ENCODE peak calls at places on chromosomes 16 and 17, in four cellular contexts. U is A549, K is heart left ventricle, E is body of pancreas. B is an unnamed sample.

GRCh38 chr17:40316571-40317344 is 7.8 kb downstream of the RARA start:
- DNase-seq in U (peak; percentile 87), K (peak; percentile 81), E (peak; percentile 75), B (no peak)

GRCh38 chr17:27218719-27219488 is 75.0 kb upstream of the WSB1 start:
- DNase-seq in U (no peak), K (no peak), E (no peak), B (no peak)

GRCh38 chr17:36072431-36073121 is 8.5 kb downstream of the CCL18 start:
- DNase-seq in U (peak; percentile 52), K (no peak), E (peak; percentile 49), B (no peak)

GRCh38 chr17:39634384-39634871 is 2.5 kb upstream of the STARD3 start:
- DNase-seq in U (peak; percentile 68), K (no peak), E (no peak), B (no peak)

GRCh38 chr16:15961060-15961511 is 11.7 kb downstream of the ABCC1 start:
- DNase-seq in U (no peak), K (no peak), E (no peak), B (no peak)

GRCh38 chr16:87465306-87465705 is 27.5 kb downstream of the ZCCHC14 start:
- DNase-seq in U (no peak), K (peak; percentile 75), E (peak; percentile 92), B (peak; percentile 95)

GRCh38 chr16:17555176-17555575 is 84.4 kb upstream of the XYLT1 start:
- DNase-seq in U (no peak), K (no peak), E (no peak), B (no peak)

GRCh38 chr17:44084921-44085320 is 14.4 kb downstream of the G6PC3 start:
- DNase-seq in U (no peak), K (no peak), E (no peak), B (no peak)

GRCh38 chr16:58430718-58431117 is 38.4 kb downstream of the GINS3 start:
- DNase-seq in U (no peak), K (no peak), E (no peak), B (no peak)

GRCh38 chr16:23491490-23492391 is 18.6 kb downstream of the GGA2 start:
- DNase-seq in U (no peak), K (peak; percentile 30), E (no peak), B (no peak)

GRCh38 chr16:1171854-1172428 is 19.0 kb downstream of the CACNA1H start:
- DNase-seq in U (no peak), K (no peak), E (no peak), B (no peak)

GRCh38 chr17:78019976-78020716 is 61.6 kb downstream of the TNRC6C start:
- DNase-seq in U (no peak), K (no peak), E (no peak), B (no peak)

GRCh38 chr17:34414338-34414737 is 51.3 kb upstream of the CCL1 start:
- DNase-seq in U (no peak), K (no peak), E (no peak), B (no peak)

GRCh38 chr17:34412965-34413441 is 50.0 kb upstream of the CCL1 start:
- DNase-seq in U (peak; percentile 58), K (no peak), E (no peak), B (no peak)

GRCh38 chr17:34413443-34414076 is 50.5 kb upstream of the CCL1 start:
- DNase-seq in U (no peak), K (no peak), E (no peak), B (no peak)

GRCh38 chr17:34412534-34412933 is 49.5 kb upstream of the CCL1 start:
- DNase-seq in U (no peak), K (no peak), E (no peak), B (no peak)

DNA sequence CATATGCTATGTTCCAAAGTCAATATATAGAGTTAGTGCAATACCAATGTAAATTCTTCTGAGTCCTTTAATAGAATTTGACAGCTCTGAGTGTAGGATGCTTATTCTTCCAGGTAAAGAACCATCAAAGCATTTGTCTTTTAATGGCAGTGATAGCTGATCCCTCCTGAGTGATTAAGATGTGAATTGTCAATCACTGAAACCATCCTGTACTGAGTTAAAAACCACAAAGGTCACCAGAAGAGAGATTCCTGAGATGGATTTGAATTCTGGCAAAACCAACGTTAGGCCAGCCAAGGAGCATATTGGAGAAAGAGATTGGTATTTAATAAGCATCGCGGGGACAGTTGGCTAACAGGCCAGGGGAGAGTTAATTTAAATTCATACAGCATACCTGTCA is 49.0 kb upstream of the CCL1 start:
- DNase-seq in U (no peak), K (no peak), E (no peak), B (no peak)
- H3K4me3 ChIP-seq in U (no peak overlapping the region), K (no peak overlapping the region), E (no peak overlapping the region), B (no peak overlapping the region)

GRCh38 chr17:63697341-63698286 is 2.3 kb downstream of the LIMD2 start:
- DNase-seq in U (peak; percentile 69), K (peak; percentile 54), E (peak; percentile 65), B (peak; percentile 86)
- TF ChIP-seq CTCF in U (peak; percentile 56), K (peak; percentile 48), E (peak; percentile 56), B (no peak)

DNA sequence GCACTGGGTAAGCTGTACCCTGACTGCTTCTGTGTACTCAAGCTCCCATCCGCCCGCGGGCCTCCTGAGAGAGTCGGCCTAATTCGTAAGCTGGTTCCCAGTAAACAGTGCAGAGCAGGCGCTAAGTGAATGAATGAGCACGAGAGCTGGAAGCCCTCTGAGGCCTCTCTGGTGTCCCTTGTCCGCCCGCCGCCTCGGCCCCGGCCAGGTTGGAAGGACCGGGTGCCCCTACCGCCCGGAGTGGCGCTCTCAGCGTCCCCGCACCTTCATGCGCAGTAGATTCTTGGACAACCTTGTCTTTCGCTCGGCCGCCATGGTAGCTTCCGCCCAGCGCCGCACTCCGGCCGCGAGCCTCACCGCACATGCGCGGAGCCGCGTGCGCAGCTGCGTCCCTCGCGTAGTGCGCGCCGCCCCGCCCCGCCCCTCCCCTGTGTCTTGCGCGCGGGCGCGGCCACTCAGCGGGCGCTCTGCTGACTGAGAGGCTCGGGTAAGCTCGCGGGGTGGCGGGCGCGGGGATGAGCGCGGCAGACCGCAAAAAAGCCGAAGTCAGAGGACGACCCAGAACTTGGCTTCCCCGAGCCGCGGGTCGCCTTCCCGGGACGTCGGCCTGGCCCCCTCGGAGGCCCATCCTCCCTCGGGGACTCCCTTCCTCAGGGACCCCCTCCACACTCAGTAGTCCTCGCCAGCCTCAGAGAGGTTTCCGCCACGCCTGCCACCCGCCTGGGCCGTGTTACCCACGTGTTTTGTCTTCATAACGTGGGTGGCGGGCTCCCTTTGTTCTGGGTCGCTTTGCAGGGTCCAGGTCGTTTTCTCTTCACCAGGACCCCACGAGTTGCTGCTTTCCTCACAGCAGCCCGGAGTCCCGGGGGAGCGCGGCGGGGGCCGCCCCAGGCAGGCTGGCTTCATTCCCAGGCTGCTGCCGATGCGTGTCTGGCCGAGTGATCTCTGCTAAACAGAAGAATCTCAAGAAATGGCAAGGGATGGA is at the start of gene MPHOSPH6:
- DNase-seq in U (peak; percentile 91), K (peak; percentile 92), E (peak; percentile 92), B (peak; percentile 98)
- TF ChIP-seq POLR2A in U (peak; percentile 96), K (no peak), E (peak; percentile 75), B (no peak)

DNA sequence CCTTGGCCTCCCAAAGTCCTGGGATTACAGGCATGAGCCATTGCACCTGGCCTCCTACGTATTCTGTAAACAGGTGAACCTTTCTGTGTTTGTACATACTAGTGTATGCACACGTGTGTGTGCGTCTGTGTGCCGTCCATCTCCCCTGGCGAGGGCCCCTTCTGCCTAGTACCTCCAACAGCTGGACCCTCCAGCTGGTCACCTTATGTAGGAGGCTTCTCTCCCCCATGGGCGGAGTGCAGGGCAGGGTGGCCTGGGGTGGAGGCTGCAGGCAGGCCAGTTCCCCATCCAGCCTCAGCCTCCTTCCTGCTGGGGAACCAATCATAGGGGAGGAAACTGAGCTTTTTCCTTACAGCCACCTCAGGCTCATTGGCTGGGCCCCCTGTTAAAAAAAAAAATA is 24.4 kb upstream of the DOC2B start:
- DNase-seq in U (no peak), K (no peak), E (no peak), B (no peak)
- H3K4me3 ChIP-seq in U (no peak overlapping the region), K (no peak overlapping the region), E (no peak overlapping the region), B (no peak overlapping the region)

GRCh38 chr16:4477966-4478365 is 1.8 kb downstream of the HMOX2 start:
- DNase-seq in U (no peak), K (no peak), E (no peak), B (no peak)
- TF ChIP-seq CTCF in U (no peak), K (no peak), E (no peak), B (no peak)

GRCh38 chr16:31712064-31712540 is 161.5 kb upstream of the ZNF267 start:
- DNase-seq in U (no peak), K (no peak), E (peak; percentile 47), B (no peak)

GRCh38 chr16:31710134-31710533 is 163.5 kb upstream of the ZNF267 start:
- DNase-seq in U (no peak), K (no peak), E (no peak), B (no peak)

GRCh38 chr16:31711344-31711845 is 162.2 kb upstream of the ZNF267 start:
- DNase-seq in U (no peak), K (no peak), E (no peak), B (no peak)

GRCh38 chr16:31709181-31709580 is 164.4 kb upstream of the ZNF267 start:
- DNase-seq in U (no peak), K (no peak), E (no peak), B (no peak)

DNA sequence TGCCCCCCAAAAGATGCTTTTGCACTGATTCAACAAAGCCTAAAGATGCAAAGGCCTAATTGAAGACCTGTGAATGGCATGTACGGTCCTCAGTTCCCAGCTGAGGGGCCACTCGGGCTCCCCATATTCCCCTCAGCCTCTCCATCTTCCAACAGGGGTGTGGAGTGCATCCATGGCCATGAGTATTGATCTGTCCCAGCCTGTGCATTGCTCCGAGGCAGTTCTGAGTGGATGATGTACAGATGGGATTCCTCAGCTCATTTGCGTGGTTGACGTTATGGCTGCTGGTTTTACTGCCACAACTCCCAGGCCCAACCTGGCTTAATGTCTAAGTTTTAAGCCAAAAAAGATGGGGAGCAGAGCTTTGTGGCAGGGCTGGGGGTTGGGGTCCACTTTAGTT is 162.7 kb upstream of the ZNF267 start:
- DNase-seq in U (no peak), K (no peak), E (no peak), B (no peak)
- TF ChIP-seq POLR2A in U (no peak), K (no peak), E (no peak), B (no peak)

GRCh38 chr16:56011808-56012478 is 136.8 kb upstream of the CES5A start:
- DNase-seq in U (no peak), K (no peak), E (no peak), B (no peak)

DNA sequence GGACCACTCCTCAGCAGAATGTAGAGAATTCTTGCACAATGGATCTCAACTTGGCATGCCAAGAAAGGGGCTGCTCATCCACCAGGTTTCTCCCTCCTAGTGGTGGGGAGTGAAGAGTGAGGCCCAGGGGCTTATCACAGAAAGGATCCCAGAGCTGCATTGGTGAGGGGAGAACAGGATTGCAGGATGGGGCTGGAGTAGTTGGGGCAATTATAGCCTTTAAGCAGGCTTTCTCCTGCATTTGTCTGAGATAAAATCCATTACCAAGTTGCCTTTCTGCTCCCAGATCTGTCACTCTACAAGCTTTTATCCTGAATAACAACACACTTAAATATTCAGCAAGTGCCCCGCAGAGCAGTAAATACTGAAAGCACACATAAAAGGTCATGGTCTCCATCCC is 130.8 kb upstream of the CES5A start:
- DNase-seq in U (no peak), K (no peak), E (no peak), B (no peak)
- H3K4me3 ChIP-seq in U (no peak overlapping the region), K (no peak overlapping the region), E (no peak overlapping the region), B (no peak overlapping the region)

B was measured in lower leg skin.